ENCODE peak calls at places on chromosomes 11 and 22, in ten cellular contexts. O is stimulated activated CD4-positive, alpha-beta T cell treated with anti-CD3 and anti-CD28 coated beads, Interleukin-4, amount 100 ng/mL, for 48 hours; B is AG10803; Z is lower leg skin; M is fibroblast of mammary gland; X is 8988T; I is endothelial cell; K is fibroblast of lung; C is iPS-NIHi11; T is RPMI8226. F is an unnamed sample.

GRCh38 chr22:40531951-40532900 is 104.3 kb downstream of the MRTFA start:
- DNase-seq in I (no peak), M (no peak), K (no peak), C (no peak), Z (no peak), X (no peak), T (no peak), B (no peak), O (no peak), F (no peak)

GRCh38 chr22:39280250-39280649 is 35.5 kb upstream of the PDGFB start:
- DNase-seq in X (no peak), Z (no peak), O (no peak), C (peak; percentile 8), T (no peak), B (no peak), M (no peak), I (no peak), K (no peak), F (no peak)

GRCh38 chr22:33296941-33297340 is 238.8 kb upstream of the SYN3 start:
- DNase-seq in K (no peak), X (no peak), M (no peak), T (no peak), B (no peak), I (no peak), C (no peak), Z (no peak), O (no peak), F (no peak)

GRCh38 chr22:23774922-23775436 is 2.3 kb downstream of the MMP11 start:
- DNase-seq in T (no peak), Z (no peak), I (no peak), K (peak; percentile 77), X (no peak), C (no peak), B (peak; percentile 77), O (no peak), M (peak; percentile 43), F (no peak)

GRCh38 chr11:65378208-65378927 is 4.1 kb downstream of the SLC25A45 start:
- DNase-seq in I (no peak), K (no peak), Z (no peak), T (peak; percentile 53), O (no peak), C (no peak), B (no peak), M (no peak), X (no peak), F (peak; percentile 87)

GRCh38 chr22:23576681-23577080 is 3.4 kb downstream of the IGLL1 start:
- DNase-seq in X (no peak), M (no peak), T (no peak), O (no peak), I (no peak), K (no peak), B (no peak), C (no peak), Z (no peak), F (no peak)

GRCh38 chr11:65911682-65912568 is 6.9 kb downstream of the C11orf68 start:
- DNase-seq in B (peak; percentile 89), M (peak; percentile 91), C (peak; percentile 72), Z (no peak), O (no peak), X (peak; percentile 87), T (no peak), I (no peak), K (peak; percentile 84), F (no peak)

GRCh38 chr11:2860636-2861035 is 24.9 kb downstream of the CDKN1C start:
- DNase-seq in O (peak; percentile 17), M (peak; percentile 66), C (no peak), X (no peak), Z (no peak), B (no peak), I (no peak), K (peak; percentile 52), T (peak; percentile 18), F (no peak)

GRCh38 chr11:13388741-13389140 is 74.3 kb downstream of the BTBD10 start:
- DNase-seq in M (peak; percentile 15), O (no peak), X (no peak), B (peak; percentile 9), T (no peak), I (no peak), K (no peak), C (no peak), Z (no peak), F (no peak)

GRCh38 chr11:130528301-130528651 is 79.8 kb downstream of the ADAMTS15 start:
- DNase-seq in C (no peak), I (no peak), Z (no peak), K (peak; percentile 38), X (no peak), B (no peak), T (no peak), M (peak; percentile 17), O (no peak), F (no peak)

GRCh38 chr22:42716221-42716620 is 4.4 kb downstream of the A4GALT start:
- DNase-seq in M (no peak), B (no peak), I (no peak), X (no peak), O (no peak), T (no peak), C (peak; percentile 2), Z (no peak), K (no peak), F (no peak)

GRCh38 chr11:120391297-120391696 is 55.1 kb downstream of the ARHGEF12 start:
- DNase-seq in B (no peak), O (no peak), X (no peak), Z (no peak), K (no peak), I (peak; percentile 12), C (no peak), M (no peak), T (no peak), F (no peak)

GRCh38 chr11:96459751-96460150 is 69.9 kb downstream of the JRKL start:
- DNase-seq in I (no peak), T (no peak), M (no peak), X (no peak), O (no peak), B (no peak), C (no peak), K (no peak), Z (no peak), F (no peak)

GRCh38 chr11:87290304-87290922 is 252.7 kb downstream of the TMEM135 start:
- DNase-seq in X (peak; percentile 30), O (no peak), K (peak; percentile 79), Z (no peak), T (peak; percentile 67), I (no peak), C (peak; percentile 23), M (peak; percentile 69), B (peak; percentile 64), F (no peak)

GRCh38 chr22:46267431-46268279 is at the start of gene TTC38:
- DNase-seq in Z (peak; percentile 85), O (no peak), T (peak; percentile 66), X (peak; percentile 95), C (peak; percentile 99), K (peak; percentile 78), M (peak; percentile 63), I (peak; percentile 74), B (peak; percentile 75), F (peak; percentile 80)

GRCh38 chr22:17830041-17830961 is 56.0 kb upstream of the BID start:
- DNase-seq in O (peak; percentile 81), C (peak; percentile 95), K (peak; percentile 80), Z (peak; percentile 87), X (peak; percentile 87), T (peak; percentile 42), B (peak; percentile 70), M (peak; percentile 78), I (peak; percentile 94), F (peak; percentile 79)

GRCh38 chr22:29917052-29917902 is 34.3 kb downstream of the MTMR3 start:
- DNase-seq in B (peak; percentile 53), X (no peak), C (no peak), I (no peak), T (no peak), K (peak; percentile 51), M (peak; percentile 62), O (no peak), Z (peak; percentile 31), F (no peak)

GRCh38 chr11:96279018-96279417 is 64.0 kb downstream of the MAML2 start:
- DNase-seq in B (no peak), C (no peak), T (no peak), K (no peak), X (no peak), O (no peak), Z (no peak), I (no peak), M (no peak), F (no peak)

GRCh38 chr22:39437836-39438704 is 18.7 kb upstream of the MGAT3 start:
- DNase-seq in K (no peak), C (no peak), B (no peak), O (no peak), Z (no peak), I (no peak), M (no peak), T (peak; percentile 47), X (no peak), F (no peak)